ENCODE peak calls at places on chromosomes 13 and 19, in four cellular contexts. Y, L, P and R are unnamed samples.

GRCh38 chr19:47113446-47114348 is at the start of gene ZC3H4:
- DNase-seq in Y (peak), L (peak), P (peak), R (peak)

GRCh38 chr19:36151144-36152051 is 849 bp downstream of the COX7A1 start:
- DNase-seq in Y (no peak), L (peak), P (no peak), R (no peak)

GRCh38 chr19:48752511-48753365 is at the start of gene FUT1:
- DNase-seq in Y (no peak), L (no peak), P (peak), R (peak)

GRCh38 chr13:98349731-98350305 is 172.7 kb upstream of the RNF113B start:
- DNase-seq in Y (no peak), L (no peak), P (no peak), R (no peak)

GRCh38 chr13:28819748-28820098 is 416 bp upstream of the MTUS2 start:
- DNase-seq in Y (peak), L (no peak), P (peak), R (peak)

GRCh38 chr19:2083174-2083854 is 12.8 kb downstream of the MOB3A start:
- DNase-seq in Y (peak), L (no peak), P (peak), R (peak)

GRCh38 chr13:109973279-109973678 is 186.9 kb upstream of the IRS2 start:
- DNase-seq in Y (no peak), L (no peak), P (no peak), R (no peak)

GRCh38 chr19:38710928-38711725 is 33.1 kb downstream of the CAPN12 start:
- DNase-seq in Y (no peak), L (no peak), P (no peak), R (no peak)

GRCh38 chr13:51795419-51795818 is 8.5 kb downstream of the DHRS12 start:
- DNase-seq in Y (no peak), L (no peak), P (no peak), R (no peak)

GRCh38 chr13:99386911-99387788 is 80.0 kb upstream of the GPR183 start:
- DNase-seq in Y (peak), L (no peak), P (peak), R (peak)